ENCODE peak calls at places on chromosomes 4 and X, in four cellular contexts. S is breast epithelium, N is stomach, L is BJ. P is an unnamed sample.

GRCh38 chr4:1471443-1472147 is 65.4 kb upstream of the NKX1-1 start:
- DNase-seq in S (no peak), N (no peak), L (no peak), P (no peak)

GRCh38 chrX:47658684-47659515 is at the start of gene UXT:
- DNase-seq in S (peak), N (peak), L (peak), P (peak)

GRCh38 chr4:62640296-62640695 is 1440.2 kb downstream of the ADGRL3 start:
- DNase-seq in S (no peak), N (no peak), L (no peak), P (peak)

GRCh38 chr4:148443550-148444295 is 1.5 kb upstream of the NR3C2 start:
- DNase-seq in S (peak), N (peak), L (no peak), P (no peak)

GRCh38 chrX:9127991-9128390 is 94.1 kb upstream of the FAM9B start:
- DNase-seq in S (no peak), N (no peak), L (no peak), P (no peak)

GRCh38 chrX:39818071-39818470 is 279.7 kb downstream of the BCOR start:
- DNase-seq in S (no peak), N (no peak), L (no peak), P (no peak)

GRCh38 chr4:143489116-143489515 is 24.4 kb upstream of the SMARCA5 start:
- DNase-seq in S (no peak), N (no peak), L (no peak), P (no peak)

GRCh38 chr4:16544251-16544721 is 318.0 kb upstream of the TAPT1 start:
- DNase-seq in S (no peak), N (no peak), L (no peak), P (no peak)

GRCh38 chrX:54452920-54453319 is 12.7 kb downstream of the TSR2 start:
- DNase-seq in S (no peak), N (no peak), L (no peak), P (no peak)
- TF ChIP-seq CTCF in S (no peak), N (no peak), L (peak), P (peak)

DNA sequence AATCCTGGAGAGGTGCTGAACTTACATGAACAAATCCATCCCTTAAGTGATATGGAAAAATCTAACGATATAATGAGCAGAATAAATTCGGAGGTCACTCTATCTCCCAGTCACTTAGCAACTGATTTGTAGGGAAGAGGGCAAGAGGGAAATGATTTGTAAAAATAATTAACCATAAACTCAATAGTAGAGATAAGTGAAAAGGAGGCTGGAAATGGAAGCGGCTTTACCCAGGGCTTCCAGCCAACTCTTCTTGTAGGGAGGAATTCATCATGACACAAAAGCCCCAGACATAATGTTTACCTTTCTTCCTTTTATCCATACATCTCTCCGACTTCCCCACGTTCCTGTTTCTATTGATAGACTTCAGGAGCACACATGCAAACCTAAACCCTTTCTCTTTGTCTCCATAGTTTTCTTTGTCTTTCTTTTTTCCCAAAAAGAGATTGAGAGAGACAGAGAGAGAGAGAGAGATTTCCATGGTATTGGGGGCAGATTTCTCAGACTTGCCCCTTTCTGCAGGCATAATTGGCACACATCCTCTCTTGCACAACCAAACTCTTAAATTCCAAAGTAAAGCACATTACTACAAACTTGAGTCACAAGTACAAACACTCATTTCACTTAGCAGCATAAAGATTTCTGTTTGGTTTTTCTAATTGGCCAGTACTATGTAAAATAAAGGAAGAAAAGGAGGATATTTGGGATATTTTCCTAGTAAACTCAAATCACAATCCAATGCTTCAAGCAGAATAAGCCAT is 141.0 kb downstream of the MAPK10 start:
- DNase-seq in S (no peak), N (no peak), L (no peak), P (peak)
- H3K4me3 ChIP-seq in S (no peak), N (no peak), L (no peak), P (no peak)

GRCh38 chrX:72609313-72609712 is 36.7 kb upstream of the HDAC8 start:
- DNase-seq in S (no peak), N (no peak), L (no peak), P (no peak)
- TF ChIP-seq CTCF in S (no peak), N (no peak), L (peak), P (peak)

GRCh38 chrX:122582280-122582679 is 601.8 kb upstream of the GRIA3 start:
- DNase-seq in S (no peak), N (no peak), L (no peak), P (no peak)
- H3K4me3 ChIP-seq in S (no peak), N (no peak), L (no peak), P (no peak)